ENCODE peak calls at places on chromosomes 16 and 17, in six cellular contexts. N is OCI-LY7, T is Panc1, P is stomach, R is PC-9, E is SK-N-SH. O is an unnamed sample.

GRCh38 chr16:28166394-28167208 is 45.2 kb downstream of the XPO6 start:
- DNase-seq in R (peak; percentile 72), E (no peak), T (no peak), P (no peak), N (no peak), O (no peak)

GRCh38 chr17:7587831-7588230 is 2.1 kb downstream of the SOX15 start:
- DNase-seq in T (no peak), P (no peak), E (no peak), N (no peak), R (peak; percentile 71), O (no peak)

GRCh38 chr16:72236866-72237265 is 64.9 kb upstream of the PMFBP1 start:
- DNase-seq in R (no peak), T (no peak), E (no peak), N (no peak), P (no peak), O (no peak)

GRCh38 chr16:3938843-3939624 is 58.5 kb upstream of the CREBBP start:
- DNase-seq in T (no peak), E (peak; percentile 95), N (peak; percentile 52), R (peak; percentile 77), P (peak; percentile 40), O (peak; percentile 77)

GRCh38 chr17:28372203-28372944 is 880 bp downstream of the SARM1 start:
- DNase-seq in T (no peak), E (peak; percentile 67), N (peak; percentile 41), P (no peak), R (no peak), O (no peak)

GRCh38 chr17:12627776-12628491 is 37.8 kb upstream of the MYOCD start:
- DNase-seq in P (no peak), T (no peak), E (no peak), N (no peak), R (no peak), O (no peak)

GRCh38 chr17:30323895-30324319 is 9.9 kb downstream of the TMIGD1 start:
- DNase-seq in P (peak; percentile 37), R (no peak), T (no peak), N (peak; percentile 55), E (no peak), O (no peak)

GRCh38 chr16:87534030-87534653 is 41.3 kb upstream of the ZCCHC14 start:
- DNase-seq in E (no peak), T (no peak), R (no peak), N (no peak), P (no peak), O (no peak)

GRCh38 chr17:63956296-63956920 is 16.3 kb downstream of the SCN4A start:
- DNase-seq in E (no peak), N (no peak), P (no peak), R (no peak), T (no peak), O (peak; percentile 30)

GRCh38 chr17:71057448-71057847 is 888.1 kb downstream of the KCNJ2 start:
- DNase-seq in P (no peak), T (no peak), E (no peak), R (no peak), N (no peak), O (no peak)

GRCh38 chr17:67160791-67161190 is 84.2 kb downstream of the HELZ start:
- DNase-seq in N (no peak), E (peak; percentile 52), T (no peak), R (no peak), P (no peak), O (no peak)

GRCh38 chr16:48409839-48410610 is 24.8 kb upstream of the SIAH1 start:
- DNase-seq in P (peak; percentile 53), R (peak; percentile 65), N (no peak), E (no peak), T (no peak), O (peak; percentile 69)

GRCh38 chr16:84507011-84507982 is 2.8 kb upstream of the MEAK7 start:
- DNase-seq in R (no peak), P (no peak), N (peak; percentile 89), T (no peak), E (no peak), O (no peak)

GRCh38 chr16:12111819-12112218 is 135.3 kb downstream of the SNX29 start:
- DNase-seq in R (no peak), T (no peak), E (no peak), P (no peak), N (no peak), O (no peak)

GRCh38 chr16:85570213-85570734 is 42.8 kb upstream of the GSE1 start:
- DNase-seq in E (no peak), R (peak; percentile 61), N (peak; percentile 47), P (peak; percentile 39), T (no peak), O (no peak)

GRCh38 chr17:6534846-6535514 is 21.4 kb downstream of the PITPNM3 start:
- DNase-seq in P (no peak), E (no peak), R (no peak), N (no peak), T (no peak), O (no peak)
- H3K27ac ChIP-seq in P (no peak overlapping the region), E (no peak overlapping the region), R (no peak overlapping the region), N (no peak overlapping the region), T (no peak overlapping the region), O (no peak overlapping the region)

GRCh38 chr16:81694494-81695285 is 84.4 kb upstream of the PLCG2 start:
- DNase-seq in P (no peak), T (no peak), N (no peak), R (no peak), E (no peak), O (no peak)

GRCh38 chr16:81693467-81694303 is 85.4 kb upstream of the PLCG2 start:
- DNase-seq in T (no peak), P (no peak), R (no peak), E (no peak), N (no peak), O (no peak)

GRCh38 chr16:81695431-81695890 is 83.6 kb upstream of the PLCG2 start:
- DNase-seq in T (no peak), R (no peak), E (no peak), N (no peak), P (no peak), O (no peak)

GRCh38 chr16:81692571-81692970 is 86.5 kb upstream of the PLCG2 start:
- DNase-seq in E (no peak), N (no peak), R (no peak), P (no peak), T (no peak), O (no peak)

DNA sequence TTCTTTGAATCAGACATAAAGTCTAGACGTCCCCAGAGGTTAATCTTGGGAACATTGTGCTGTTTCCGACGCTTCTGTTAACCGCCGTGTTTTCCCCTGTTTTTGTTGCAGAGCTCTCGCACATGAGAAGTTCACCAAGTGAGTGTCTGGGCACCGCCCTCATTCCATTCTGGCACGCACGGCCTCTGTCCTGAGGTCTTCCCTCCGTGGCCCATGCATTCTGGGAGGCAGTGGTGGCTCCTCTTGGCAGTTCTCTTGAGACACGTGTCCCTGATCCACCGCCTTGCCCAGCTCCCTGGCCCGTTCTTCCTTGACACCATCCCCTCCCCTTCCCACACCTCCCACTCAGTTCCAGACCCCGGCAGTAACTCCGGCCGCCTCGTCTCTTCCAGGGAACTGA is 86.0 kb upstream of the PLCG2 start:
- DNase-seq in P (no peak), E (no peak), N (no peak), R (no peak), T (no peak), O (no peak)
- H3K27ac ChIP-seq in P (peak overlapping the region; percentile 70), E (no peak overlapping the region), N (no peak overlapping the region), R (no peak overlapping the region), T (no peak overlapping the region), O (peak overlapping the region; percentile 80)

DNA sequence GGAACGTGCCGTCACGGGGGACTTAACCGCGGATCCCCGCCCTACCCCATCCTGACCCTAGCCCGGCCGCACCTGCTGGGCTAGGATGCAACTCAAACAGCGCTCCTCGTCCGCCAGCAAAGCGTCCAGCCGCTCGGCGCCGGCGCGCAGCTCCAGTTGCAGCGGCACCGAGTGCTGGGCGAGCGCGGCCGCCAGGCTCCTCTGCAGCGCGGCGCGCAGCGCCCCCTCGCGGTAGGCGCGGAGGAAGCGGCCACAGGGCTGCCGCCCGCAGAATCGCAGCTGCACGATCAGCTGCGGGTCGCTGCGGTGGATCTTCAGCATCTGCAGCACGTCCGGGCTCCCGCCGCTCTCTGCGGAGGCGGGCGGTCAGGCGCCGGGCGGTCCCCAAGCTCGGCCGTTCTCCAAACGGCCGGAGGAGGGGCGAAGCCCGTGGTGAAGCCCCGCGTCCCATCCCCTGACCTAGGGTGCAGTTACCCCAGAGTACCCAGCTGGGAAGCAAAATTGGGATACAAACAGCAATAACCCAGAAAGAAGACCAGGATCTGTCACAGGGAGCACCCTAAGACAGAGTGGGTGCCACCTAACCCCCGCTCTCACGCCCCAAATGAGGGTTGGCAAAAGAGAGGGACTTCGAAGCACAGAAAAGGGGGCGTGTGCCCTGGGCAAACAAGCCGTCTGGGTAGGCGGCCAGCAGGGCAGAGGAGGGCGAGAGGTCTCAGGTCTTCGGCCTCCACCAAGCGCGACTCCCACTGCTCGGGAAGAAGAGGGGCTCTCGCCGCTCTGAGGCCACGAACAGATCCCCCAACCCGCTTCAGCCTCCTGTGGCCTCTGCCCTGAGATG is 4.2 kb downstream of the TRADD start:
- DNase-seq in E (peak; percentile 94), N (peak; percentile 80), P (peak; percentile 83), T (no peak), R (peak; percentile 62), O (peak; percentile 33)
- H3K27ac ChIP-seq in E (no peak overlapping the region), N (no peak overlapping the region), P (no peak overlapping the region), T (no peak overlapping the region), R (no peak overlapping the region), O (no peak overlapping the region)

GRCh38 chr17:48591435-48592077 is 1.5 kb upstream of the HOXB3 start:
- DNase-seq in P (no peak), T (no peak), R (no peak), E (no peak), N (no peak), O (no peak)

GRCh38 chr17:48592592-48592991 is 987 bp downstream of the HOXB5 start:
- DNase-seq in R (no peak), N (no peak), E (no peak), P (no peak), T (no peak), O (no peak)

GRCh38 chr17:48590603-48591161 is 641 bp upstream of the HOXB3 start:
- DNase-seq in E (no peak), P (no peak), N (no peak), T (no peak), R (no peak), O (no peak)

GRCh38 chr17:48593126-48593829 is at the start of gene HOXB5:
- DNase-seq in T (no peak), N (no peak), P (no peak), R (no peak), E (no peak), O (no peak)

GRCh38 chr17:48592097-48592496 is 1.5 kb downstream of the HOXB5 start:
- DNase-seq in N (no peak), R (no peak), P (no peak), E (no peak), T (no peak), O (no peak)
- H3K27ac ChIP-seq in N (no peak overlapping the region), R (no peak overlapping the region), P (peak overlapping the region; percentile 91), E (no peak overlapping the region), T (peak overlapping the region; percentile 99), O (peak overlapping the region; percentile 97)

DNA sequence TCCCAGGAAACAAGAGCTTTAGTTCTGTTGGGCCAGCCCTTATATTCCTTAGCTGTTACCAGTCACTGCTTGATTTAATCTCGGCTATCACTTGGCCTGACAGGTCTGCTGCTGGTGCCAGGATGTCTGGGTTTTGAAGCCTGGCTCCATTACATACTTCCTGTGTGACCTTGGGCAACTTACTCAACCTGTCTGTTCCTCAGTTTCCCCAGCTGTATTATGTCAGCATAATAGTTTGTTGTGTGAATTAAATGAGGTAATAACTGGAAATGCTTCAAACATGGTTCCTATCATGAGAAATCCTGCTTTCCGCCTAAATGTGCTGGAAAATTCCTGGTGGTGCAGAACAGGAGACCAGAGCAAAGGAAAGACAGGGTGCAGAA is 50.6 kb upstream of the STH start:
- DNase-seq in N (no peak), P (no peak), R (no peak), T (no peak), E (no peak), O (no peak)
- H3K27ac ChIP-seq in N (no peak overlapping the region), P (peak overlapping the region; percentile 14), R (peak overlapping the region; percentile 16), T (peak overlapping the region; percentile 91), E (no peak overlapping the region), O (no peak overlapping the region)

GRCh38 chr17:27339836-27340550 is 46.1 kb downstream of the WSB1 start:
- DNase-seq in R (peak; percentile 74), P (no peak), N (no peak), E (no peak), T (no peak), O (no peak)
- H3K27ac ChIP-seq in R (peak overlapping the region; percentile 59), P (no peak overlapping the region), N (no peak overlapping the region), E (no peak overlapping the region), T (no peak overlapping the region), O (no peak overlapping the region)